ENCODE peak calls at places on chromosomes 3 and 15, in five cellular contexts. M is DMS153, D is astrocyte of the spinal cord, C is skeletal muscle cell, T is heart right ventricle. F is an unnamed sample.

GRCh38 chr15:31405200-31405929 is 78.7 kb downstream of the KLF13 start:
- DNase-seq in D (no peak), M (no peak), C (no peak), T (no peak), F (peak)

GRCh38 chr3:171646357-171647133 is 163.7 kb downstream of the PLD1 start:
- DNase-seq in D (peak), T (peak), C (peak), M (peak), F (peak)

GRCh38 chr15:56325186-56325585 is 40.0 kb upstream of the TEX9 start:
- DNase-seq in C (no peak), M (no peak), T (no peak), D (peak), F (no peak)

GRCh38 chr3:126558336-126559071 is at the start of gene C3orf22:
- DNase-seq in D (no peak), T (no peak), M (no peak), C (no peak), F (no peak)

GRCh38 chr3:72273615-72274014 is 488.7 kb upstream of the PROK2 start:
- DNase-seq in M (no peak), D (peak), C (peak), T (no peak), F (peak)

GRCh38 chr3:23663661-23664186 is 142.0 kb upstream of the UBE2E1 start:
- DNase-seq in C (no peak), T (no peak), D (peak), M (no peak), F (peak)

GRCh38 chr3:66442254-66443249 is 58.3 kb downstream of the LRIG1 start:
- DNase-seq in D (peak), M (peak), T (peak), C (peak), F (peak)

GRCh38 chr15:74983725-74984231 is 11.6 kb upstream of the SCAMP5 start:
- DNase-seq in T (no peak), C (no peak), D (no peak), M (no peak), F (peak)

GRCh38 chr3:42712716-42713372 is 10.2 kb upstream of the HHATL start:
- DNase-seq in M (no peak), D (no peak), T (no peak), C (no peak), F (no peak)

GRCh38 chr15:79451361-79451999 is 19.3 kb downstream of the MINAR1 start:
- DNase-seq in T (no peak), D (no peak), C (no peak), M (no peak), F (no peak)

GRCh38 chr3:129428020-129428381 is 435 bp downstream of the EFCAB12 start:
- DNase-seq in T (no peak), D (no peak), C (no peak), M (no peak), F (no peak)

GRCh38 chr3:111808439-111808838 is 50.6 kb upstream of the PHLDB2 start:
- DNase-seq in D (no peak), C (no peak), M (no peak), T (no peak), F (no peak)

GRCh38 chr15:79084308-79084968 is 6.1 kb downstream of the RASGRF1 start:
- DNase-seq in D (no peak), C (no peak), T (no peak), M (no peak), F (no peak)

GRCh38 chr3:119825820-119826219 is 43.9 kb downstream of the NR1I2 start:
- DNase-seq in D (no peak), M (no peak), T (no peak), C (no peak), F (no peak)

GRCh38 chr3:31039145-31039544 is 144.7 kb upstream of the GADL1 start:
- DNase-seq in C (no peak), T (no peak), D (no peak), M (no peak), F (no peak)

GRCh38 chr3:47082519-47082918 is 81.4 kb downstream of the SETD2 start:
- DNase-seq in D (peak), C (peak), T (no peak), M (no peak), F (no peak)

GRCh38 chr3:161500057-161500836 is 3.6 kb downstream of the OTOL1 start:
- DNase-seq in T (no peak), D (no peak), M (no peak), C (no peak), F (no peak)

GRCh38 chr3:151923901-151924300 is 50.5 kb downstream of the SUCNR1 start:
- DNase-seq in M (no peak), C (no peak), D (peak), T (no peak), F (peak)

GRCh38 chr3:142940472-142940871 is 23.0 kb downstream of the PAQR9 start:
- DNase-seq in T (no peak), M (no peak), D (no peak), C (no peak), F (no peak)

GRCh38 chr15:31301687-31301990 is 25.0 kb upstream of the KLF13 start:
- DNase-seq in D (no peak), T (no peak), C (no peak), M (no peak), F (no peak)

GRCh38 chr3:52722491-52722890 is 16.6 kb downstream of the SPCS1 start:
- DNase-seq in C (no peak), D (no peak), M (no peak), T (no peak), F (no peak)

GRCh38 chr15:42384597-42384996 is 25.3 kb downstream of the CAPN3 start:
- DNase-seq in D (no peak), M (no peak), T (no peak), C (no peak), F (no peak)

GRCh38 chr3:119647177-119647576 is 13.2 kb downstream of the POPDC2 start:
- DNase-seq in C (no peak), M (no peak), D (no peak), T (peak), F (peak)

GRCh38 chr3:116446037-116446436 is 750 bp upstream of the LSAMP start:
- DNase-seq in D (no peak), T (no peak), C (no peak), M (no peak), F (no peak)

GRCh38 chr15:49923671-49924070 is 195.4 kb downstream of the ATP8B4 start:
- DNase-seq in M (no peak), T (no peak), C (no peak), D (no peak), F (no peak)

GRCh38 chr3:13376091-13376490 is 44.0 kb downstream of the NUP210 start:
- DNase-seq in C (no peak), T (no peak), M (no peak), D (no peak), F (no peak)

GRCh38 chr15:101613130-101614000 is 38.8 kb downstream of the TM2D3 start:
- DNase-seq in C (peak), T (peak), D (peak), M (peak), F (no peak)

GRCh38 chr3:149507491-149508324 is 33.2 kb downstream of the TM4SF4 start:
- DNase-seq in C (no peak), M (no peak), T (no peak), D (peak), F (peak)

GRCh38 chr3:43273429-43273828 is 12.9 kb upstream of the SNRK start:
- DNase-seq in T (no peak), C (no peak), D (no peak), M (no peak), F (no peak)

GRCh38 chr15:61748529-61748928 is 311.7 kb downstream of the VPS13C start:
- DNase-seq in D (no peak), C (peak), T (no peak), M (peak), F (no peak)

GRCh38 chr3:6640907-6641306 is 220.0 kb upstream of the GRM7 start:
- DNase-seq in T (no peak), D (no peak), C (no peak), M (no peak), F (no peak)

GRCh38 chr3:151971814-151972579 is 98.6 kb downstream of the SUCNR1 start:
- DNase-seq in M (peak), T (no peak), C (no peak), D (no peak), F (no peak)

GRCh38 chr15:42494998-42495360 is 455 bp upstream of the SNAP23 start:
- DNase-seq in T (peak), M (no peak), D (no peak), C (peak), F (peak)

GRCh38 chr15:29063646-29064045 is 177.9 kb downstream of the APBA2 start:
- DNase-seq in M (no peak), D (no peak), C (no peak), T (no peak), F (no peak)

GRCh38 chr15:31273258-31273941 is 53.2 kb upstream of the KLF13 start:
- DNase-seq in D (no peak), T (peak), M (no peak), C (no peak), F (no peak)

GRCh38 chr3:165837801-165838200 is 578 bp upstream of the BCHE start:
- DNase-seq in C (no peak), T (no peak), D (no peak), M (no peak), F (no peak)

GRCh38 chr3:44659015-44659414 is 10.5 kb downstream of the ZNF35 start:
- DNase-seq in C (no peak), T (no peak), D (no peak), M (no peak), F (no peak)

GRCh38 chr3:194879991-194880939 is 194.6 kb downstream of the FAM43A start:
- DNase-seq in M (no peak), C (peak), T (peak), D (peak), F (peak)

F was measured in dermis blood vessel endothelial cell.